ENCODE peak calls at places on chromosome 11, in four cellular contexts. C is H1, J is IMR-90, R is mesendoderm. L is an unnamed sample.

GRCh38 chr11:110081462-110082233 is 11.5 kb upstream of the ZC3H12C start:
- DNase-seq in C (no peak), R (no peak), J (peak), L (no peak)

GRCh38 chr11:4881860-4882500 is at the start of gene OR51T1:
- DNase-seq in J (peak), C (no peak), R (no peak), L (no peak)

GRCh38 chr11:95584180-95584579 is 205.4 kb downstream of the FAM76B start:
- DNase-seq in J (peak), C (no peak), R (no peak), L (no peak)

GRCh38 chr11:33264926-33265325 is 7.7 kb downstream of the HIPK3 start:
- DNase-seq in J (no peak), R (no peak), C (no peak), L (no peak)

GRCh38 chr11:110347660-110348059 is 51.2 kb upstream of the RDX start:
- DNase-seq in C (no peak), R (no peak), J (no peak), L (no peak)

GRCh38 chr11:118318112-118319030 is 13.8 kb downstream of the CD3E start:
- DNase-seq in C (no peak), J (no peak), R (no peak), L (no peak)

GRCh38 chr11:61075891-61076290 is 26.4 kb upstream of the CD5 start:
- DNase-seq in J (peak), R (peak), C (no peak), L (no peak)

GRCh38 chr11:95254139-95254704 is 23.2 kb upstream of the SESN3 start:
- DNase-seq in J (peak), C (no peak), R (peak), L (peak)

GRCh38 chr11:1781593-1781975 is 17.9 kb upstream of the CTSD start:
- DNase-seq in C (no peak), R (no peak), J (no peak), L (no peak)

GRCh38 chr11:122235615-122236014 is 119.6 kb upstream of the BLID start:
- DNase-seq in C (no peak), R (no peak), J (peak), L (no peak)

GRCh38 chr11:122242731-122243130 is 126.7 kb upstream of the BLID start:
- DNase-seq in C (no peak), J (no peak), R (no peak), L (no peak)

GRCh38 chr11:122246885-122247284 is 130.9 kb upstream of the BLID start:
- DNase-seq in J (peak), R (no peak), C (no peak), L (no peak)

GRCh38 chr11:122240621-122241020 is 124.6 kb upstream of the BLID start:
- DNase-seq in R (no peak), C (no peak), J (no peak), L (no peak)

DNA sequence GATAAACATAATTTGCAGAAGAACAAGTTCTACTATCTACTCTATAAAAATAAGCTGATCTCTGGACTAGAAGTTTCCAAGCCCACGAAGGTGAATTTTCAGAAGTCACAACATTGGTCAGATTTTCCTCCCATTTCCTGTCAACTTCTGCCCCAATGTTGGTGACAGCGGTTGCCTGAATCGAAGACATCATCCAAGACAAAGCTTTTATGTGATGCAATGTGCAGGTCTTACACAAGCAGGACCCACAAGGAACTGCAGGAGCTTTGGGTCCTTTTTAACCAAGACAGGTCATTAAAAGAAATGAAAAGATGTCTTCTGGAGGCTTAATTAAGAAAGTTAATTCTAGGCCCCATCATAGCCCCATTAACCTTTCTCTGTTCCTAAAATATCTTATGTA is 125.5 kb upstream of the BLID start:
- DNase-seq in C (no peak), R (no peak), J (no peak), L (no peak)
- H3K56ac ChIP-seq in C (no peak), R (no peak), J (no peak), L (no peak)

GRCh38 chr11:119776031-119776636 is 47.1 kb upstream of the NECTIN1 start:
- DNase-seq in C (no peak), R (no peak), J (no peak), L (no peak)

GRCh38 chr11:119778391-119779194 is 49.6 kb upstream of the NECTIN1 start:
- DNase-seq in R (no peak), C (no peak), J (no peak), L (no peak)

GRCh38 chr11:119779195-119780071 is 50.4 kb upstream of the NECTIN1 start:
- DNase-seq in J (no peak), R (no peak), C (no peak), L (no peak)

GRCh38 chr11:119780264-119780953 is 51.4 kb upstream of the NECTIN1 start:
- DNase-seq in C (no peak), J (no peak), R (no peak), L (no peak)

GRCh38 chr11:119777940-119778339 is 48.9 kb upstream of the NECTIN1 start:
- DNase-seq in R (no peak), J (no peak), C (no peak), L (no peak)
- H3K56ac ChIP-seq in R (no peak), J (no peak), C (no peak), L (no peak)

DNA sequence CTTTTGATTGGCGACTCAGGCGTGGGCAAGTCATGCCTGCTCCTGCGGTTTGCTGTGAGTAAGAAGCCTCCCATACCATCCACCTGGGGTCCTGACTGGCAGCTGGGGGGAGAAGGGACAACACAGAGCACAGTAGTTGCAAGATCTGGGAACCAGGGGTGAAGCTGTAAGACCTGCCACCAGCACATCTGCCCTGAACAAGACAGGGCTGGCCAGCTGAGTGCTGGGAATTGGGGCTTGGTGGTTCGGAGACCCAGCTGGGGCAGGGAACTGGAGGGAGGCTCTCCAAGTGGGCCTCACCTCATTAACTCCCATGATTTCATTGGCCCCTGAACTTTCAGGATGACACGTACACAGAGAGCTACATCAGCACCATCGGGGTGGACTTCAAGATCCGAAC is 3.4 kb downstream of the RAB1B start:
- DNase-seq in C (no peak), J (no peak), R (no peak), L (no peak)
- H3K56ac ChIP-seq in C (no peak), J (no peak), R (no peak), L (no peak)

DNA sequence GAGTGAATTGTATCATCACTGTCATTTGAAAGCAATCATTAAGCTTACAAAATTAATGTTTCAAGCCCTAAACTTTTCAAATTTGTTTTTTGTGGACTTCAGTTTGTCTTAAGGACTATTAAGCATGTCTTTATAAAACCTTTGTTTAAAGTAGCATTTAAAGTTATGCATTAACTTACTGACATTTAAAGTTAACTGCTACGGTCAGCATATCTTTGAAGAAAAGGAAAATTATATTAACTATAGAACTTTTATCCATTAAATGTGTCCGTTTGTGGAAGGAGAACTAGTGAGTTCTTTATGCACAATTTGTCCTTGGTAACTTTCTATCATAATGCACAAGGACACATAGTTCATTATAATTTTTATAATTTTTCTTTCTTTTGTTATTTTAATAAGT is 103.4 kb downstream of the FANCF start:
- DNase-seq in R (no peak), J (no peak), C (no peak), L (no peak)
- H3K56ac ChIP-seq in R (no peak), J (no peak), C (no peak), L (no peak)